ENCODE peak calls at places on chromosomes 16 and 17, in five cellular contexts. O is CD4-positive, CD25-positive, alpha-beta regulatory T cell; M is heart right ventricle; K is CD4-positive, alpha-beta memory T cell; E is endothelial cell of umbilical vein. G is an unnamed sample.

GRCh38 chr16:27446721-27447120 is 44.7 kb downstream of the IL21R start:
- DNase-seq in O (peak), M (no peak), K (peak), E (no peak), G (no peak)

GRCh38 chr16:54822502-54823291 is 108.0 kb upstream of the IRX5 start:
- DNase-seq in O (no peak), M (no peak), K (no peak), E (no peak), G (no peak)

GRCh38 chr17:75345514-75346167 is 56.4 kb upstream of the SLC25A19 start:
- DNase-seq in O (peak), M (no peak), K (peak), E (no peak), G (no peak)

GRCh38 chr17:6506679-6507231 is 49.6 kb downstream of the PITPNM3 start:
- DNase-seq in O (no peak), M (no peak), K (no peak), E (peak), G (no peak)

GRCh38 chr16:73036074-73036826 is 11.7 kb downstream of the ZFHX3 start:
- DNase-seq in O (no peak), M (no peak), K (no peak), E (no peak), G (no peak)

GRCh38 chr16:70676571-70677498 is 9.0 kb downstream of the MTSS2 start:
- DNase-seq in O (no peak), M (no peak), K (no peak), E (no peak), G (no peak)

GRCh38 chr17:73340093-73340596 is 28.3 kb upstream of the CDC42EP4 start:
- DNase-seq in O (no peak), M (no peak), K (no peak), E (no peak), G (no peak)

GRCh38 chr17:57404073-57404472 is 147.8 kb downstream of the MSI2 start:
- DNase-seq in O (no peak), M (no peak), K (no peak), E (no peak), G (no peak)

GRCh38 chr17:40065041-40065770 is 2.4 kb downstream of the THRA start:
- DNase-seq in O (no peak), M (no peak), K (no peak), E (peak), G (no peak)

GRCh38 chr16:11744075-11744470 is 1.4 kb upstream of the TXNDC11 start:
- DNase-seq in O (no peak), M (no peak), K (no peak), E (no peak), G (no peak)

GRCh38 chr17:182164-182751 is 808 bp upstream of the DOC2B start:
- DNase-seq in O (no peak), M (no peak), K (no peak), E (no peak), G (no peak)

GRCh38 chr17:28788100-28788499 is 44.3 kb downstream of the TRAF4 start:
- DNase-seq in O (no peak), M (no peak), K (no peak), E (no peak), G (no peak)

GRCh38 chr17:10772425-10773380 is 31.2 kb downstream of the TMEM238L start:
- DNase-seq in O (no peak), M (no peak), K (no peak), E (no peak), G (no peak)

GRCh38 chr16:20866161-20866772 is 33.9 kb downstream of the DCUN1D3 start:
- DNase-seq in O (no peak), M (peak), K (no peak), E (peak), G (no peak)

GRCh38 chr17:38598536-38598935 is 7.2 kb downstream of the SRCIN1 start:
- DNase-seq in O (no peak), M (no peak), K (no peak), E (peak), G (peak)

GRCh38 chr17:17928422-17929386 is 43.5 kb downstream of the TOM1L2 start:
- DNase-seq in O (no peak), M (no peak), K (no peak), E (peak), G (no peak)

GRCh38 chr17:38741443-38741842 is 6.7 kb downstream of the PCGF2 start:
- DNase-seq in O (no peak), M (no peak), K (no peak), E (no peak), G (no peak)

GRCh38 chr17:34254651-34255380 is at the start of gene CCL2:
- DNase-seq in O (no peak), M (peak), K (no peak), E (peak), G (no peak)

GRCh38 chr16:55711959-55712876 is 56.4 kb downstream of the SLC6A2 start:
- DNase-seq in O (peak), M (peak), K (peak), E (peak), G (peak)

GRCh38 chr17:20784100-20784665 is 204.7 kb downstream of the CDRT15L2 start:
- DNase-seq in O (no peak), M (no peak), K (no peak), E (no peak), G (no peak)

GRCh38 chr17:47731396-47731795 is 1.6 kb upstream of the TBX21 start:
- DNase-seq in O (no peak), M (no peak), K (no peak), E (no peak), G (no peak)

GRCh38 chr17:49456172-49456965 is 38.7 kb upstream of the NGFR start:
- DNase-seq in O (no peak), M (no peak), K (no peak), E (no peak), G (no peak)

GRCh38 chr17:74646231-74646630 is 22.7 kb upstream of the CD300E start:
- DNase-seq in O (no peak), M (no peak), K (no peak), E (no peak), G (no peak)

GRCh38 chr16:74216319-74216718 is 80.3 kb upstream of the PSMD7 start:
- DNase-seq in O (no peak), M (no peak), K (no peak), E (no peak), G (no peak)

GRCh38 chr17:27579304-27579703 is 51.7 kb upstream of the LGALS9 start:
- DNase-seq in O (no peak), M (no peak), K (no peak), E (peak), G (no peak)

GRCh38 chr16:88437367-88437964 is 15.6 kb upstream of the ZFPM1 start:
- DNase-seq in O (peak), M (no peak), K (peak), E (peak), G (no peak)

GRCh38 chr16:85162478-85163277 is 50.4 kb upstream of the CIBAR2 start:
- DNase-seq in O (no peak), M (peak), K (no peak), E (peak), G (no peak)

GRCh38 chr17:39722965-39723848 is 7.1 kb downstream of the MIEN1 start:
- DNase-seq in O (no peak), M (no peak), K (no peak), E (no peak), G (no peak)

GRCh38 chr16:56792960-56793359 is 63.0 kb downstream of the NUP93 start:
- DNase-seq in O (no peak), M (no peak), K (no peak), E (no peak), G (no peak)

GRCh38 chr16:86519649-86520316 is 9.5 kb downstream of the FOXF1 start:
- DNase-seq in O (peak), M (peak), K (peak), E (peak), G (peak)

GRCh38 chr16:72013888-72014538 is 5.5 kb downstream of the DHODH start:
- DNase-seq in O (no peak), M (peak), K (no peak), E (no peak), G (no peak)

GRCh38 chr17:82396601-82397435 is 21.3 kb upstream of the HEXD start:
- DNase-seq in O (no peak), M (no peak), K (no peak), E (no peak), G (no peak)
- H3K27ac ChIP-seq in O (no peak), M (no peak), K (no peak), E (no peak), G (no peak)

DNA sequence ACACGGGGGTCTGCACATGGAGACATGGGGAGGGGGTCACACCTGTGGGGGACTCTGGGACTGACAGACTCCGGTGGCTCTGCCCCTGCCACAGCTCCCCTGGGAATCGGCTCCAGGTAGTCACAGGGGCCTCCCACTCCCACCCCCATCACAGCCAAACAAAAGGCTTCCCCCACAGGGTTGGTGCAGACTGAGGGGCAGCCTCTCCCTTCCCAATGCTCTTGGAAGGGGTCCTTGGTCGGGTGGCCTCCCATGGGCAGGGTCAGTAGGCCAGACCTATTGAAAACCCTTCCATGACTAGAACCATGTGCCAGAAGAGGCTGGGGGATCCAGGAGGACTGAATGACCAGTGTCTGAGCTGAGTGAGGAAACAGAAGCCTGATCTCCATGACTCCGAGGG is 28.7 kb downstream of the TK2 start:
- DNase-seq in O (no peak), M (no peak), K (no peak), E (no peak), G (no peak)
- H3K27ac ChIP-seq in O (peak), M (peak), K (peak), E (peak), G (peak)

GRCh38 chr17:71337903-71338302 is 782.9 kb upstream of the SOX9 start:
- DNase-seq in O (no peak), M (no peak), K (no peak), E (no peak), G (no peak)

GRCh38 chr17:71335212-71335611 is 785.6 kb upstream of the SOX9 start:
- DNase-seq in O (no peak), M (no peak), K (no peak), E (no peak), G (no peak)

GRCh38 chr17:71338396-71338795 is 782.4 kb upstream of the SOX9 start:
- DNase-seq in O (no peak), M (no peak), K (no peak), E (no peak), G (no peak)

GRCh38 chr17:71342726-71343125 is 778.1 kb upstream of the SOX9 start:
- DNase-seq in O (no peak), M (no peak), K (no peak), E (no peak), G (no peak)

GRCh38 chr17:71339219-71339618 is 781.6 kb upstream of the SOX9 start:
- DNase-seq in O (no peak), M (no peak), K (no peak), E (no peak), G (no peak)
- H3K27ac ChIP-seq in O (no peak), M (no peak), K (no peak), E (no peak), G (no peak)

DNA sequence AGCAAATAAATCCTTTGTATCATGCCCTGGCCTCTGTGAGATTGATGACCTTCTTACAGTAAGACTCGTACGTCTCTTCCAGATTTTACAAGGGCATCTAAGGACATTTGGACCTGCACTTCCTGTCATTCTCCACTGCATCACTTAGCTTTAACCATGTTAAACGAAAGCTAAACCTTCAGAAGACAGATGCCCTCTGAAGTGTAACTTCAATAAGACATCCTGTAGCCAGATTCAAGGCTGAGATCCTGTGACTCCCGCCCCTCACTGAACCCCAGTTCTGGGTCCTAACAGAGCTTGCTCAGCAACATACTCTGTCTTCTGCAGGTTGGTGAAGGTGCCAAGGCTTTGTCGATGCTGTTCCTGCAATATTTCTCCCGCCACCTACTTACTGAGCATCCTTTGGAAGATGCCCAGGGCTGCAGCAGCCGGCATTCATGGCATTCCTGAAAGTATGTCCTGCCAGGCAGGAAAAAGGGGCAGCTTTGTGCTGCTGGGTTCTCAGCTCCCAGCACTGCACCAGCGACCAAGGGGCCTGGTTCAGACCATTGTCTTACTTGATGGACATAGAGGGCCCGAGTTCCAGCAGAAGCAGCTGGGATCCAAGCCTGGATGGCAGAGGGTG is 131.1 kb downstream of the AXIN2 start:
- DNase-seq in O (no peak), M (peak), K (peak), E (no peak), G (no peak)
- H3K27ac ChIP-seq in O (no peak), M (no peak), K (no peak), E (no peak), G (no peak)

GRCh38 chr16:1472974-1473373 is 1.9 kb downstream of the CLCN7 start:
- DNase-seq in O (no peak), M (no peak), K (no peak), E (no peak), G (no peak)

GRCh38 chr16:1475552-1476114 is 805 bp upstream of the CLCN7 start:
- DNase-seq in O (no peak), M (no peak), K (no peak), E (no peak), G (no peak)

GRCh38 chr16:1474796-1475551 is at the start of gene CLCN7:
- DNase-seq in O (peak), M (peak), K (peak), E (peak), G (peak)

GRCh38 chr16:1474047-1474446 is 781 bp downstream of the CLCN7 start:
- DNase-seq in O (no peak), M (no peak), K (no peak), E (no peak), G (no peak)

GRCh38 chr16:1474471-1474795 is 395 bp downstream of the CLCN7 start:
- DNase-seq in O (no peak), M (no peak), K (no peak), E (no peak), G (no peak)
- H3K27ac ChIP-seq in O (peak), M (peak), K (peak), E (peak), G (peak)

G was measured in substantia nigra.